ENCODE peak calls at places on chromosomes 16 and 17, in four cellular contexts. X is stromal cell of bone marrow; V is Caki2; T is activated CD4-positive, CD25-positive, alpha-beta regulatory T cell. W is an unnamed sample.

GRCh38 chr17:46995841-46996571 is 17.0 kb upstream of the RPRML start:
- DNase-seq in X (no peak), V (peak; percentile 22), T (no peak), W (no peak)

GRCh38 chr16:23967775-23968571 is 132.2 kb downstream of the PRKCB start:
- DNase-seq in X (no peak), V (no peak), T (no peak), W (no peak)

GRCh38 chr16:2328428-2328827 is 12.1 kb downstream of the ABCA3 start:
- DNase-seq in X (no peak), V (peak; percentile 10), T (no peak), W (no peak)

GRCh38 chr17:38405654-38406053 is 22.6 kb upstream of the ARHGAP23 start:
- DNase-seq in X (no peak), V (no peak), T (no peak), W (no peak)

GRCh38 chr17:60743282-60743681 is 65.6 kb downstream of the BCAS3 start:
- DNase-seq in X (no peak), V (no peak), T (no peak), W (no peak)

GRCh38 chr16:46648656-46649055 is 27.5 kb upstream of the SHCBP1 start:
- DNase-seq in X (no peak), V (no peak), T (no peak), W (no peak)

GRCh38 chr17:14622622-14623101 is 321.8 kb downstream of the HS3ST3B1 start:
- DNase-seq in X (no peak), V (no peak), T (no peak), W (no peak)

GRCh38 chr17:50758989-50759544 is 8.3 kb downstream of the ANKRD40CL start:
- DNase-seq in X (no peak), V (no peak), T (no peak), W (no peak)

GRCh38 chr16:74268372-74268782 is 28.2 kb upstream of the PSMD7 start:
- DNase-seq in X (no peak), V (no peak), T (no peak), W (no peak)

GRCh38 chr16:66903544-66904427 is 14.9 kb downstream of the CDH16 start:
- DNase-seq in X (no peak), V (no peak), T (no peak), W (no peak)

GRCh38 chr16:3012828-3013420 is at the start of gene CLDN9:
- DNase-seq in X (no peak), V (peak; percentile 62), T (no peak), W (no peak)

GRCh38 chr16:85803570-85803969 is 4.1 kb downstream of the COX4I1 start:
- DNase-seq in X (no peak), V (no peak), T (no peak), W (no peak)

GRCh38 chr17:78717431-78717980 is 64.6 kb downstream of the CYTH1 start:
- DNase-seq in X (peak; percentile 31), V (peak; percentile 85), T (no peak), W (no peak)

GRCh38 chr17:68544111-68544510 is 31.9 kb downstream of the PRKAR1A start:
- DNase-seq in X (no peak), V (no peak), T (no peak), W (no peak)

GRCh38 chr17:10316986-10317834 is 55.6 kb downstream of the MYH13 start:
- DNase-seq in X (peak; percentile 25), V (peak; percentile 8), T (no peak), W (peak; percentile 31)

GRCh38 chr16:30060354-30061194 is 5.0 kb upstream of the ALDOA start:
- DNase-seq in X (no peak), V (no peak), T (no peak), W (no peak)

GRCh38 chr16:9787717-9788116 is 394.5 kb downstream of the GRIN2A start:
- DNase-seq in X (no peak), V (peak; percentile 38), T (no peak), W (no peak)

GRCh38 chr17:61129232-61129631 is 270.4 kb upstream of the TBX2 start:
- DNase-seq in X (no peak), V (no peak), T (no peak), W (no peak)

GRCh38 chr17:13409455-13409854 is 192.3 kb downstream of the HS3ST3A1 start:
- DNase-seq in X (no peak), V (no peak), T (no peak), W (no peak)

GRCh38 chr17:28327709-28328108 is 7.6 kb downstream of the IFT20 start:
- DNase-seq in X (no peak), V (peak; percentile 22), T (no peak), W (no peak)

GRCh38 chr17:27454089-27454488 is 2.2 kb upstream of the KSR1 start:
- DNase-seq in X (no peak), V (no peak), T (no peak), W (no peak)

GRCh38 chr17:33435716-33436301 is 142.7 kb upstream of the ASIC2 start:
- DNase-seq in X (peak; percentile 9), V (no peak), T (no peak), W (no peak)

GRCh38 chr16:20904507-20905079 is 4.0 kb downstream of the LYRM1 start:
- DNase-seq in X (no peak), V (no peak), T (no peak), W (peak; percentile 59)

GRCh38 chr17:80126449-80126715 is 20.5 kb downstream of the EIF4A3 start:
- DNase-seq in X (no peak), V (no peak), T (no peak), W (no peak)

GRCh38 chr17:33520404-33521032 is 227.4 kb upstream of the ASIC2 start:
- DNase-seq in X (no peak), V (peak; percentile 12), T (peak; percentile 2), W (peak; percentile 17)

GRCh38 chr16:68265078-68265925 is 976 bp downstream of the SLC7A6 start:
- DNase-seq in X (peak; percentile 45), V (peak; percentile 79), T (no peak), W (peak; percentile 52)

W was measured in CMK.